ENCODE peak calls at places on chromosomes 13 and 19, in nine cellular contexts. X, U, S, J, A, E, B, H and Z are unnamed samples.

GRCh38 chr13:113834496-113835200 is 29.2 kb downstream of the GAS6 start:
- DNase-seq in X (peak; percentile 15), U (no peak), S (no peak), J (no peak), A (no peak), E (no peak), B (no peak), H (no peak), Z (no peak)

GRCh38 chr19:3656073-3656746 is 29.6 kb upstream of the CACTIN start:
- DNase-seq in X (no peak), U (no peak), S (no peak), J (no peak), A (no peak), E (peak; percentile 94), B (peak; percentile 43), H (no peak), Z (peak; percentile 48)

GRCh38 chr19:30649934-30650614 is 277.9 kb downstream of the ZNF536 start:
- DNase-seq in X (no peak), U (no peak), S (peak; percentile 7), J (no peak), A (peak; percentile 71), E (peak; percentile 37), B (peak; percentile 41), H (peak; percentile 45), Z (peak; percentile 54)

GRCh38 chr13:46633416-46633815 is 80.4 kb downstream of the LRCH1 start:
- DNase-seq in X (no peak), U (no peak), S (no peak), J (no peak), A (no peak), E (peak; percentile 54), B (peak; percentile 84), H (no peak), Z (no peak)

GRCh38 chr13:49731766-49732165 is 40.5 kb upstream of the EBPL start:
- DNase-seq in X (no peak), U (no peak), S (no peak), J (no peak), A (no peak), E (peak; percentile 33), B (peak; percentile 82), H (no peak), Z (no peak)

GRCh38 chr13:69704311-69704710 is 403.3 kb upstream of the ATXN8OS start:
- DNase-seq in X (no peak), U (no peak), S (no peak), J (no peak), A (no peak), E (peak; percentile 0), B (peak; percentile 57), H (no peak), Z (no peak)

GRCh38 chr13:33186851-33187250 is 98.7 kb downstream of the STARD13 start:
- DNase-seq in X (no peak), U (no peak), S (no peak), J (no peak), A (peak; percentile 47), E (peak; percentile 64), B (peak; percentile 95), H (no peak), Z (peak; percentile 82)

GRCh38 chr13:22024381-22024994 is 353.6 kb downstream of the FGF9 start:
- DNase-seq in X (no peak), U (no peak), S (no peak), J (no peak), A (no peak), E (no peak), B (no peak), H (no peak), Z (no peak)

GRCh38 chr19:55305491-55305890 is 19.6 kb downstream of the TMEM150B start:
- DNase-seq in X (no peak), U (no peak), S (peak; percentile 36), J (no peak), A (peak; percentile 79), E (peak; percentile 46), B (peak; percentile 30), H (peak; percentile 78), Z (peak; percentile 44)

GRCh38 chr13:113155982-113156655 is 2.3 kb upstream of the PROZ start:
- DNase-seq in X (no peak), U (no peak), S (no peak), J (no peak), A (no peak), E (no peak), B (no peak), H (no peak), Z (no peak)

GRCh38 chr13:39245688-39246087 is 207.4 kb downstream of the NHLRC3 start:
- DNase-seq in X (no peak), U (no peak), S (no peak), J (no peak), A (no peak), E (no peak), B (no peak), H (no peak), Z (no peak)

GRCh38 chr19:8631425-8631819 is 989 bp downstream of the NFILZ start:
- DNase-seq in X (no peak), U (no peak), S (no peak), J (no peak), A (peak; percentile 72), E (no peak), B (peak; percentile 64), H (peak; percentile 4), Z (no peak)

GRCh38 chr13:74133657-74134201 is 475 bp downstream of the KLF12 start:
- DNase-seq in X (peak; percentile 88), U (peak; percentile 40), S (peak; percentile 79), J (peak; percentile 64), A (peak; percentile 93), E (peak; percentile 66), B (peak; percentile 95), H (peak; percentile 5), Z (peak; percentile 84)

GRCh38 chr13:102422690-102423089 is 20.8 kb upstream of the FGF14 start:
- DNase-seq in X (no peak), U (no peak), S (no peak), J (no peak), A (no peak), E (no peak), B (no peak), H (no peak), Z (no peak)